ENCODE peak calls at places on chromosomes 16 and 17, in nine cellular contexts. Q, K, M, L, I, Y, C, J and T are unnamed samples.

GRCh38 chr17:57604771-57605733 is 140.0 kb downstream of the CCDC182 start:
- DNase-seq in Q (peak), L (peak), I (peak), K (no peak), M (peak), Y (peak), C (peak), J (peak), T (peak)

GRCh38 chr16:67399218-67399733 is 6.0 kb upstream of the TPPP3 start:
- DNase-seq in K (no peak), J (no peak), I (no peak), Q (peak), L (peak), Y (no peak), C (no peak), M (peak), T (no peak)

GRCh38 chr17:49898547-49899490 is 51.0 kb upstream of the TAC4 start:
- DNase-seq in L (no peak), M (peak), Y (no peak), Q (no peak), J (no peak), I (no peak), K (no peak), C (no peak), T (no peak)

GRCh38 chr17:8408371-8408770 is 10.7 kb upstream of the RNF222 start:
- DNase-seq in I (no peak), J (no peak), C (no peak), K (no peak), Y (no peak), Q (no peak), M (no peak), L (no peak), T (no peak)

GRCh38 chr16:31073823-31074072 is 292 bp downstream of the ZNF668 start:
- DNase-seq in I (no peak), J (no peak), C (no peak), Q (no peak), M (no peak), K (no peak), L (peak), Y (no peak), T (no peak)

GRCh38 chr17:40447148-40447644 is 3.9 kb downstream of the IGFBP4 start:
- DNase-seq in C (no peak), I (peak), M (no peak), L (no peak), J (no peak), Q (no peak), K (no peak), Y (no peak), T (no peak)

GRCh38 chr17:41131979-41132378 is 8.0 kb upstream of the KRTAP4-12 start:
- DNase-seq in Q (no peak), Y (no peak), I (peak), C (peak), K (no peak), J (no peak), M (no peak), L (peak), T (no peak)

GRCh38 chr16:28304214-28304613 is 11.9 kb downstream of the SBK1 start:
- DNase-seq in C (peak), L (no peak), M (peak), K (no peak), Q (no peak), I (peak), Y (no peak), J (no peak), T (no peak)

GRCh38 chr17:9110501-9110900 is 89.2 kb downstream of the NTN1 start:
- DNase-seq in L (no peak), Q (no peak), M (no peak), C (no peak), Y (no peak), K (no peak), I (no peak), J (no peak), T (no peak)

GRCh38 chr16:50265716-50266336 is 525 bp upstream of the ADCY7 start:
- DNase-seq in K (no peak), J (no peak), I (no peak), L (no peak), C (no peak), Y (no peak), M (no peak), Q (no peak), T (no peak)

GRCh38 chr17:37614391-37614790 is 5.2 kb upstream of the SYNRG start:
- DNase-seq in K (no peak), I (peak), J (no peak), L (peak), M (no peak), Y (no peak), C (peak), Q (no peak), T (no peak)

GRCh38 chr16:27816561-27816960 is 247.0 kb downstream of the GSG1L start:
- DNase-seq in C (no peak), L (no peak), Q (no peak), J (no peak), Y (no peak), I (no peak), M (no peak), K (no peak), T (no peak)

GRCh38 chr17:4548721-4549531 is 6.3 kb downstream of the MYBBP1A start:
- DNase-seq in M (no peak), Y (no peak), L (no peak), I (no peak), C (peak), J (no peak), K (no peak), Q (no peak), T (no peak)

GRCh38 chr16:67086829-67087228 is 22.9 kb upstream of the PHAF1 start:
- DNase-seq in Y (no peak), I (peak), M (no peak), Q (no peak), K (no peak), L (no peak), C (peak), J (no peak), T (no peak)

GRCh38 chr16:1532081-1532760 is 1.2 kb upstream of the TMEM204 start:
- DNase-seq in Y (no peak), L (no peak), I (no peak), Q (no peak), C (no peak), K (no peak), J (no peak), M (no peak), T (no peak)

GRCh38 chr16:87085441-87085840 is 231.8 kb downstream of the C16orf95 start:
- DNase-seq in Y (no peak), Q (no peak), I (no peak), C (no peak), J (no peak), K (peak), M (no peak), L (no peak), T (no peak)

GRCh38 chr17:17398928-17399926 is 77.6 kb upstream of the MED9 start:
- DNase-seq in Y (no peak), M (no peak), C (no peak), I (peak), J (no peak), L (no peak), K (no peak), Q (no peak), T (no peak)